ENCODE peak calls at places on chromosomes 3 and 15, in six cellular contexts. Q, L, N, Z, K and W are unnamed samples.

GRCh38 chr15:25810154-25810553 is 53.0 kb downstream of the ATP10A start:
- DNase-seq in Q (no peak), L (no peak), N (no peak), Z (no peak), K (no peak), W (no peak)

GRCh38 chr3:66297260-66297863 is 76.6 kb downstream of the SLC25A26 start:
- DNase-seq in Q (no peak), L (no peak), N (no peak), Z (no peak), K (no peak), W (no peak)

GRCh38 chr15:101844916-101845315 is 32.9 kb downstream of the OR4F15 start:
- DNase-seq in Q (no peak), L (no peak), N (no peak), Z (no peak), K (no peak), W (no peak)

GRCh38 chr15:77311020-77311419 is 108.9 kb downstream of the PEAK1 start:
- DNase-seq in Q (no peak), L (no peak), N (no peak), Z (no peak), K (no peak), W (no peak)

GRCh38 chr3:46524832-46525231 is 27.1 kb downstream of the RTP3 start:
- DNase-seq in Q (no peak), L (no peak), N (no peak), Z (no peak), K (no peak), W (no peak)

GRCh38 chr3:85259748-85260147 is 301.0 kb downstream of the CADM2 start:
- DNase-seq in Q (no peak), L (no peak), N (no peak), Z (no peak), K (no peak), W (no peak)

GRCh38 chr15:27845535-27846369 is 253.4 kb downstream of the OCA2 start:
- DNase-seq in Q (no peak), L (no peak), N (no peak), Z (no peak), K (no peak), W (no peak)

GRCh38 chr15:69623521-69624513 is 171.2 kb downstream of the RPLP1 start:
- DNase-seq in Q (no peak), L (no peak), N (no peak), Z (no peak), K (no peak), W (no peak)

GRCh38 chr3:56309465-56309864 is 158.8 kb downstream of the ERC2 start:
- DNase-seq in Q (no peak), L (no peak), N (no peak), Z (no peak), K (no peak), W (no peak)

GRCh38 chr3:106183762-106184391 is 315.1 kb upstream of the CBLB start:
- DNase-seq in Q (no peak), L (no peak), N (peak; percentile 81), Z (no peak), K (no peak), W (no peak)

GRCh38 chr15:74837482-74837881 is 5.5 kb downstream of the ULK3 start:
- DNase-seq in Q (no peak), L (no peak), N (no peak), Z (no peak), K (no peak), W (no peak)

GRCh38 chr3:157127831-157128767 is 31.8 kb downstream of the CCNL1 start:
- DNase-seq in Q (peak; percentile 75), L (peak; percentile 78), N (no peak), Z (no peak), K (no peak), W (no peak)

GRCh38 chr3:198096015-198096414 is 136.0 kb downstream of the LMLN start:
- DNase-seq in Q (no peak), L (no peak), N (no peak), Z (no peak), K (no peak), W (no peak)

GRCh38 chr3:85525264-85525663 is 566.5 kb downstream of the CADM2 start:
- DNase-seq in Q (no peak), L (no peak), N (no peak), Z (no peak), K (no peak), W (no peak)

GRCh38 chr15:52295421-52295991 is at the start of gene MYO5C:
- DNase-seq in Q (peak; percentile 64), L (peak; percentile 68), N (no peak), Z (no peak), K (peak; percentile 89), W (no peak)

GRCh38 chr3:57112206-57112605 is 51.7 kb downstream of the SPATA12 start:
- DNase-seq in Q (no peak), L (peak; percentile 13), N (no peak), Z (peak; percentile 22), K (peak; percentile 72), W (no peak)

GRCh38 chr15:75112848-75113492 is 88.7 kb upstream of the C15orf39 start:
- DNase-seq in Q (no peak), L (no peak), N (peak; percentile 91), Z (no peak), K (no peak), W (no peak)

GRCh38 chr3:18891641-18892040 is 256.7 kb upstream of the KCNH8 start:
- DNase-seq in Q (no peak), L (no peak), N (no peak), Z (no peak), K (no peak), W (no peak)

GRCh38 chr15:71780349-71780976 is 29.9 kb upstream of the NR2E3 start:
- DNase-seq in Q (no peak), L (peak; percentile 45), N (peak; percentile 49), Z (peak; percentile 54), K (peak; percentile 77), W (no peak)

GRCh38 chr15:94080416-94080815 is 150.9 kb upstream of the MCTP2 start:
- DNase-seq in Q (no peak), L (no peak), N (no peak), Z (no peak), K (no peak), W (no peak)

GRCh38 chr3:126129408-126129891 is 45.5 kb upstream of the SLC41A3 start:
- DNase-seq in Q (no peak), L (no peak), N (no peak), Z (no peak), K (peak; percentile 29), W (no peak)

GRCh38 chr3:16090013-16090412 is 84.5 kb upstream of the GALNT15 start:
- DNase-seq in Q (no peak), L (peak; percentile 12), N (no peak), Z (no peak), K (no peak), W (no peak)

GRCh38 chr3:87761341-87761740 is 297.5 kb downstream of the CGGBP1 start:
- DNase-seq in Q (no peak), L (no peak), N (no peak), Z (no peak), K (no peak), W (no peak)

GRCh38 chr3:32820430-32820829 is 2.6 kb downstream of the TRIM71 start:
- DNase-seq in Q (no peak), L (no peak), N (no peak), Z (no peak), K (no peak), W (no peak)

GRCh38 chr3:129116482-129116946 is 5.1 kb downstream of the RAB43 start:
- DNase-seq in Q (no peak), L (peak; percentile 76), N (no peak), Z (no peak), K (no peak), W (no peak)

GRCh38 chr3:155747286-155747685 is 2.4 kb upstream of the PLCH1 start:
- DNase-seq in Q (no peak), L (peak; percentile 37), N (no peak), Z (no peak), K (no peak), W (no peak)

GRCh38 chr15:83747050-83747717 is 93.3 kb downstream of the ADAMTSL3 start:
- DNase-seq in Q (peak; percentile 3), L (peak; percentile 2), N (no peak), Z (no peak), K (no peak), W (no peak)

GRCh38 chr15:45704329-45705249 is 69.8 kb downstream of the SQOR start:
- DNase-seq in Q (no peak), L (no peak), N (no peak), Z (no peak), K (peak; percentile 52), W (peak; percentile 51)

GRCh38 chr15:48393650-48394049 is 62.4 kb downstream of the DUT start:
- DNase-seq in Q (no peak), L (no peak), N (no peak), Z (no peak), K (no peak), W (no peak)

GRCh38 chr3:170429050-170429449 is 10.4 kb downstream of the CLDN11 start:
- DNase-seq in Q (peak; percentile 12), L (peak; percentile 74), N (no peak), Z (no peak), K (no peak), W (no peak)

GRCh38 chr15:98725874-98726273 is 77.5 kb downstream of the IGF1R start:
- DNase-seq in Q (no peak), L (no peak), N (no peak), Z (no peak), K (no peak), W (no peak)

DNA sequence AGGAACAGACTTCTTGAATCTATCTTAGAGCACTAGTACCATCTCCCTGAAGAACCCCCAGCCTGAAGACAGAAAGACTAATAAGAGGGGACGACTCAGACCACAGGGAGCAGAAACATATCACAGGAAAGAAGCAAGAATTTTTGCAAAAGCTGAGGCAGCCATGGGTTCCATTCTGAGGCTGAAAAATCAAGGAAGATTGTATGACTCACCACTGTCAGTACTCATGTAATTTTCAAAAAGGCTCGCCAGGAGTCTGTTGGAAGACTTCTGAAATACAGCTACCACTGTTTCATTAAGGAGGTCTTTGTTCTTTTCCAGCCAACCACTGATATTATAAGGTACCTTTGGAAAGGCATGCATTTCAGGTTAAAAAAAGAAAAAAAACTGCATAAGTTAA is 47.5 kb downstream of the MYH15 start:
- DNase-seq in Q (no peak), L (no peak), N (no peak), Z (no peak), K (no peak), W (no peak)
- TF ChIP-seq SIN3A in Q (no peak), L (no peak), N (no peak), Z (no peak), K (no peak), W (no peak)

GRCh38 chr15:42921049-42921731 is 612 bp upstream of the TTBK2 start:
- DNase-seq in Q (no peak), L (no peak), N (no peak), Z (no peak), K (peak; percentile 7), W (no peak)
- TF ChIP-seq SIN3A in Q (no peak), L (peak; percentile 21), N (no peak), Z (no peak), K (no peak), W (no peak)

GRCh38 chr3:177447938-177448337 is 250.7 kb upstream of the TBL1XR1 start:
- DNase-seq in Q (peak; percentile 21), L (no peak), N (no peak), Z (no peak), K (no peak), W (no peak)
- TF ChIP-seq SIN3A in Q (no peak), L (no peak), N (no peak), Z (no peak), K (no peak), W (no peak)

GRCh38 chr15:67819636-67820035 is 5.7 kb upstream of the SKOR1 start:
- DNase-seq in Q (no peak), L (no peak), N (no peak), Z (no peak), K (no peak), W (no peak)
- TF ChIP-seq SIN3A in Q (no peak), L (no peak), N (no peak), Z (no peak), K (no peak), W (no peak)